ENCODE peak calls at places on chromosomes 1 and 21, in six cellular contexts. U is cerebellum; F is Peyer's patch; Z is stimulated activated CD8-positive, alpha-beta memory T cell treated with anti-CD3 and anti-CD28 coated beads, Interleukin-2, amount 100 ng/mL, for 1 hour; G is BE2C; T is brain microvascular endothelial cell. S is an unnamed sample.

GRCh38 chr21:41695513-41695912 is 71.3 kb downstream of the RIPK4 start:
- DNase-seq in U (no peak), F (no peak), Z (no peak), G (no peak), T (no peak), S (no peak)

GRCh38 chr1:240737268-240737667 is 125.3 kb upstream of the GREM2 start:
- DNase-seq in U (no peak), F (no peak), Z (no peak), G (no peak), T (no peak), S (peak; percentile 39)

GRCh38 chr1:7363481-7363880 is 407.6 kb upstream of the VAMP3 start:
- DNase-seq in U (no peak), F (no peak), Z (no peak), G (no peak), T (no peak), S (no peak)

GRCh38 chr1:24707659-24708058 is 37.6 kb upstream of the CLIC4 start:
- DNase-seq in U (no peak), F (no peak), Z (no peak), G (no peak), T (peak; percentile 67), S (peak; percentile 80)

GRCh38 chr1:17212487-17213121 is 7.7 kb downstream of the PADI1 start:
- DNase-seq in U (no peak), F (no peak), Z (peak; percentile 23), G (peak; percentile 14), T (peak; percentile 65), S (peak; percentile 73)

GRCh38 chr1:40224040-40224439 is 23.7 kb upstream of the TMCO2 start:
- DNase-seq in U (no peak), F (no peak), Z (no peak), G (no peak), T (no peak), S (no peak)

GRCh38 chr1:51214615-51215131 is 21.4 kb upstream of the RNF11 start:
- DNase-seq in U (no peak), F (no peak), Z (no peak), G (no peak), T (peak; percentile 14), S (peak; percentile 87)

GRCh38 chr1:43851561-43852338 is 81.9 kb upstream of the ARTN start:
- DNase-seq in U (no peak), F (no peak), Z (no peak), G (no peak), T (no peak), S (no peak)

GRCh38 chr1:239511865-239512264 is 125.5 kb downstream of the CHRM3 start:
- DNase-seq in U (no peak), F (no peak), Z (no peak), G (no peak), T (no peak), S (no peak)

GRCh38 chr1:180522204-180522497 is 19.8 kb upstream of the ACBD6 start:
- DNase-seq in U (no peak), F (no peak), Z (no peak), G (no peak), T (no peak), S (no peak)

GRCh38 chr1:1442069-1442770 is 6.7 kb downstream of the VWA1 start:
- DNase-seq in U (peak; percentile 4), F (no peak), Z (no peak), G (peak; percentile 15), T (no peak), S (no peak)

GRCh38 chr21:41601573-41602371 is 93.8 kb upstream of the TMPRSS2 start:
- DNase-seq in U (no peak), F (no peak), Z (no peak), G (no peak), T (no peak), S (peak; percentile 13)

GRCh38 chr1:15696956-15697521 is 12.9 kb downstream of the PLEKHM2 start:
- DNase-seq in U (no peak), F (no peak), Z (no peak), G (no peak), T (no peak), S (no peak)

GRCh38 chr1:243580072-243580471 is 270.0 kb downstream of the AKT3 start:
- DNase-seq in U (no peak), F (no peak), Z (no peak), G (peak; percentile 14), T (peak; percentile 80), S (peak; percentile 24)

GRCh38 chr1:162056043-162056442 is 13.4 kb upstream of the NOS1AP start:
- DNase-seq in U (peak; percentile 82), F (peak; percentile 60), Z (no peak), G (peak; percentile 74), T (peak; percentile 78), S (peak; percentile 67)

GRCh38 chr1:173255214-173255813 is 48.2 kb upstream of the TNFSF4 start:
- DNase-seq in U (no peak), F (no peak), Z (no peak), G (peak; percentile 18), T (peak; percentile 52), S (peak; percentile 61)

GRCh38 chr1:70487910-70488665 is 77.0 kb downstream of the CTH start:
- DNase-seq in U (peak; percentile 5), F (no peak), Z (no peak), G (peak; percentile 28), T (peak; percentile 30), S (peak; percentile 34)

GRCh38 chr1:52139817-52140540 is 1.9 kb upstream of the ZFYVE9 start:
- DNase-seq in U (no peak), F (no peak), Z (no peak), G (no peak), T (peak; percentile 85), S (peak; percentile 88)

GRCh38 chr1:225774276-225775147 is 3.1 kb upstream of the SRP9 start:
- DNase-seq in U (no peak), F (no peak), Z (no peak), G (no peak), T (no peak), S (no peak)

GRCh38 chr1:212957546-212957945 is 7.2 kb downstream of the VASH2 start:
- DNase-seq in U (no peak), F (no peak), Z (no peak), G (no peak), T (no peak), S (no peak)

GRCh38 chr1:202623075-202623474 is 87.2 kb downstream of the SYT2 start:
- DNase-seq in U (no peak), F (no peak), Z (no peak), G (peak; percentile 86), T (peak; percentile 66), S (peak; percentile 64)

GRCh38 chr21:44556879-44557278 is 1.7 kb downstream of the KRTAP10-3 start:
- DNase-seq in U (no peak), F (no peak), Z (no peak), G (no peak), T (no peak), S (no peak)

GRCh38 chr1:67939942-67940341 is 106.7 kb upstream of the GNG12 start:
- DNase-seq in U (no peak), F (no peak), Z (no peak), G (no peak), T (no peak), S (no peak)

GRCh38 chr21:44443891-44444285 is 11.4 kb upstream of the LRRC3 start:
- DNase-seq in U (no peak), F (peak; percentile 41), Z (no peak), G (no peak), T (no peak), S (no peak)

GRCh38 chr1:159849972-159850371 is 12.5 kb downstream of the VSIG8 start:
- DNase-seq in U (no peak), F (no peak), Z (no peak), G (no peak), T (no peak), S (peak; percentile 54)

GRCh38 chr1:220221269-220221668 is 51.0 kb downstream of the RAB3GAP2 start:
- DNase-seq in U (no peak), F (no peak), Z (no peak), G (no peak), T (no peak), S (no peak)

GRCh38 chr1:84598846-84599741 is 24.9 kb upstream of the CTBS start:
- DNase-seq in U (no peak), F (no peak), Z (no peak), G (no peak), T (peak; percentile 73), S (peak; percentile 90)

GRCh38 chr1:53366901-53367502 is 39.1 kb upstream of the LRP8 start:
- DNase-seq in U (no peak), F (peak; percentile 29), Z (no peak), G (no peak), T (no peak), S (no peak)

GRCh38 chr1:21497466-21498061 is 11.7 kb upstream of the ALPL start:
- DNase-seq in U (no peak), F (no peak), Z (no peak), G (no peak), T (no peak), S (no peak)

S was measured in IMR-90.